ENCODE peak calls at places on chromosome 2, in eight cellular contexts. One of them, this sample, is unnamed.

GRCh38 chr2:181396575-181397062 is 60.6 kb upstream of the ITGA4 start:
- DNase-seq in activated T-cell treated with anti-CD3 and anti-CD28 coated beads for 1 hour: no peak
- DNase-seq in A549: no peak
- DNase-seq in BE2C: no peak
- DNase-seq in iris pigment epithelial cell: peak
- DNase-seq in tibial artery: no peak
- DNase-seq in NCI-H524 treated with DMSO at 0.1 percent for 48 hours: no peak
- DNase-seq in AG09309: peak
- DNase-seq in this sample: no peak

GRCh38 chr2:124025896-124026295 is 809 bp downstream of the CNTNAP5 start:
- DNase-seq in activated T-cell treated with anti-CD3 and anti-CD28 coated beads for 1 hour: no peak
- DNase-seq in A549: no peak
- DNase-seq in BE2C: no peak
- DNase-seq in iris pigment epithelial cell: no peak
- DNase-seq in tibial artery: no peak
- DNase-seq in NCI-H524 treated with DMSO at 0.1 percent for 48 hours: no peak
- DNase-seq in AG09309: no peak
- DNase-seq in this sample: peak

GRCh38 chr2:215528555-215528954 is 92.7 kb upstream of the FN1 start:
- DNase-seq in activated T-cell treated with anti-CD3 and anti-CD28 coated beads for 1 hour: no peak
- DNase-seq in A549: no peak
- DNase-seq in BE2C: no peak
- DNase-seq in iris pigment epithelial cell: peak
- DNase-seq in tibial artery: no peak
- DNase-seq in NCI-H524 treated with DMSO at 0.1 percent for 48 hours: no peak
- DNase-seq in AG09309: peak
- DNase-seq in this sample: no peak

GRCh38 chr2:55954306-55955035 is 30.9 kb upstream of the EFEMP1 start:
- DNase-seq in activated T-cell treated with anti-CD3 and anti-CD28 coated beads for 1 hour: no peak
- DNase-seq in A549: no peak
- DNase-seq in BE2C: no peak
- DNase-seq in iris pigment epithelial cell: peak
- DNase-seq in tibial artery: no peak
- DNase-seq in NCI-H524 treated with DMSO at 0.1 percent for 48 hours: no peak
- DNase-seq in AG09309: peak
- DNase-seq in this sample: no peak

GRCh38 chr2:103469800-103470199 is 708.0 kb downstream of the TMEM182 start:
- DNase-seq in activated T-cell treated with anti-CD3 and anti-CD28 coated beads for 1 hour: no peak
- DNase-seq in A549: no peak
- DNase-seq in BE2C: no peak
- DNase-seq in iris pigment epithelial cell: no peak
- DNase-seq in tibial artery: no peak
- DNase-seq in NCI-H524 treated with DMSO at 0.1 percent for 48 hours: no peak
- DNase-seq in AG09309: no peak
- DNase-seq in this sample: no peak

GRCh38 chr2:150486539-150487484 is 655 bp downstream of the RND3 start:
- DNase-seq in activated T-cell treated with anti-CD3 and anti-CD28 coated beads for 1 hour: no peak
- DNase-seq in A549: no peak
- DNase-seq in BE2C: peak
- DNase-seq in iris pigment epithelial cell: peak
- DNase-seq in tibial artery: peak
- DNase-seq in NCI-H524 treated with DMSO at 0.1 percent for 48 hours: no peak
- DNase-seq in AG09309: no peak
- DNase-seq in this sample: no peak

GRCh38 chr2:16130541-16130880 is 190.2 kb downstream of the MYCN start:
- DNase-seq in activated T-cell treated with anti-CD3 and anti-CD28 coated beads for 1 hour: no peak
- DNase-seq in A549: no peak
- DNase-seq in BE2C: no peak
- DNase-seq in iris pigment epithelial cell: no peak
- DNase-seq in tibial artery: no peak
- DNase-seq in NCI-H524 treated with DMSO at 0.1 percent for 48 hours: no peak
- DNase-seq in AG09309: no peak
- DNase-seq in this sample: no peak

GRCh38 chr2:191451116-191451515 is 205.9 kb downstream of the MYO1B start:
- DNase-seq in activated T-cell treated with anti-CD3 and anti-CD28 coated beads for 1 hour: no peak
- DNase-seq in A549: no peak
- DNase-seq in BE2C: no peak
- DNase-seq in iris pigment epithelial cell: no peak
- DNase-seq in tibial artery: no peak
- DNase-seq in NCI-H524 treated with DMSO at 0.1 percent for 48 hours: no peak
- DNase-seq in AG09309: no peak
- DNase-seq in this sample: no peak

GRCh38 chr2:231680992-231681852 is 27.1 kb upstream of the PTMA start:
- DNase-seq in activated T-cell treated with anti-CD3 and anti-CD28 coated beads for 1 hour: no peak
- DNase-seq in A549: peak
- DNase-seq in BE2C: peak
- DNase-seq in iris pigment epithelial cell: peak
- DNase-seq in tibial artery: peak
- DNase-seq in NCI-H524 treated with DMSO at 0.1 percent for 48 hours: no peak
- DNase-seq in AG09309: no peak
- DNase-seq in this sample: peak

GRCh38 chr2:217802876-217803638 is 199.7 kb downstream of the TNS1 start:
- DNase-seq in activated T-cell treated with anti-CD3 and anti-CD28 coated beads for 1 hour: no peak
- DNase-seq in A549: no peak
- DNase-seq in BE2C: no peak
- DNase-seq in iris pigment epithelial cell: no peak
- DNase-seq in tibial artery: peak
- DNase-seq in NCI-H524 treated with DMSO at 0.1 percent for 48 hours: no peak
- DNase-seq in AG09309: no peak
- DNase-seq in this sample: no peak

GRCh38 chr2:225009768-225010167 is 32.5 kb downstream of the DOCK10 start:
- DNase-seq in activated T-cell treated with anti-CD3 and anti-CD28 coated beads for 1 hour: no peak
- DNase-seq in A549: peak
- DNase-seq in BE2C: no peak
- DNase-seq in iris pigment epithelial cell: no peak
- DNase-seq in tibial artery: no peak
- DNase-seq in NCI-H524 treated with DMSO at 0.1 percent for 48 hours: no peak
- DNase-seq in AG09309: no peak
- DNase-seq in this sample: no peak

GRCh38 chr2:230418341-230419016 is 2.5 kb downstream of the SP100 start:
- DNase-seq in activated T-cell treated with anti-CD3 and anti-CD28 coated beads for 1 hour: no peak
- DNase-seq in A549: no peak
- DNase-seq in BE2C: no peak
- DNase-seq in iris pigment epithelial cell: peak
- DNase-seq in tibial artery: no peak
- DNase-seq in NCI-H524 treated with DMSO at 0.1 percent for 48 hours: no peak
- DNase-seq in AG09309: peak
- DNase-seq in this sample: no peak

GRCh38 chr2:205438241-205438640 is 244.1 kb upstream of the NRP2 start:
- DNase-seq in activated T-cell treated with anti-CD3 and anti-CD28 coated beads for 1 hour: no peak
- DNase-seq in A549: no peak
- DNase-seq in BE2C: no peak
- DNase-seq in iris pigment epithelial cell: peak
- DNase-seq in tibial artery: no peak
- DNase-seq in NCI-H524 treated with DMSO at 0.1 percent for 48 hours: no peak
- DNase-seq in AG09309: no peak
- DNase-seq in this sample: no peak

GRCh38 chr2:218059289-218059688 is 9.8 kb upstream of the RUFY4 start:
- DNase-seq in activated T-cell treated with anti-CD3 and anti-CD28 coated beads for 1 hour: no peak
- DNase-seq in A549: no peak
- DNase-seq in BE2C: no peak
- DNase-seq in iris pigment epithelial cell: no peak
- DNase-seq in tibial artery: no peak
- DNase-seq in NCI-H524 treated with DMSO at 0.1 percent for 48 hours: no peak
- DNase-seq in AG09309: no peak
- DNase-seq in this sample: no peak

GRCh38 chr2:795245-796041 is 118.2 kb upstream of the TMEM18 start:
- DNase-seq in activated T-cell treated with anti-CD3 and anti-CD28 coated beads for 1 hour: no peak
- DNase-seq in A549: no peak
- DNase-seq in BE2C: no peak
- DNase-seq in iris pigment epithelial cell: no peak
- DNase-seq in tibial artery: no peak
- DNase-seq in NCI-H524 treated with DMSO at 0.1 percent for 48 hours: no peak
- DNase-seq in AG09309: no peak
- DNase-seq in this sample: peak

GRCh38 chr2:240478346-240479110 is 43.1 kb downstream of the GPC1 start:
- DNase-seq in activated T-cell treated with anti-CD3 and anti-CD28 coated beads for 1 hour: no peak
- DNase-seq in A549: no peak
- DNase-seq in BE2C: no peak
- DNase-seq in iris pigment epithelial cell: no peak
- DNase-seq in tibial artery: no peak
- DNase-seq in NCI-H524 treated with DMSO at 0.1 percent for 48 hours: no peak
- DNase-seq in AG09309: no peak
- DNase-seq in this sample: no peak

GRCh38 chr2:38925982-38926381 is 36.3 kb downstream of the ARHGEF33 start:
- DNase-seq in activated T-cell treated with anti-CD3 and anti-CD28 coated beads for 1 hour: no peak
- DNase-seq in A549: no peak
- DNase-seq in BE2C: no peak
- DNase-seq in iris pigment epithelial cell: no peak
- DNase-seq in tibial artery: no peak
- DNase-seq in NCI-H524 treated with DMSO at 0.1 percent for 48 hours: no peak
- DNase-seq in AG09309: no peak
- DNase-seq in this sample: no peak

GRCh38 chr2:133342283-133342895 is 225.9 kb downstream of the NCKAP5 start:
- DNase-seq in activated T-cell treated with anti-CD3 and anti-CD28 coated beads for 1 hour: no peak
- DNase-seq in A549: no peak
- DNase-seq in BE2C: no peak
- DNase-seq in iris pigment epithelial cell: no peak
- DNase-seq in tibial artery: no peak
- DNase-seq in NCI-H524 treated with DMSO at 0.1 percent for 48 hours: peak
- DNase-seq in AG09309: no peak
- DNase-seq in this sample: no peak

GRCh38 chr2:172102858-172103359 is at the start of gene DLX2:
- DNase-seq in activated T-cell treated with anti-CD3 and anti-CD28 coated beads for 1 hour: peak
- DNase-seq in A549: peak
- DNase-seq in BE2C: peak
- DNase-seq in iris pigment epithelial cell: peak
- DNase-seq in tibial artery: peak
- DNase-seq in NCI-H524 treated with DMSO at 0.1 percent for 48 hours: peak
- DNase-seq in AG09309: no peak
- DNase-seq in this sample: peak

GRCh38 chr2:128506127-128506526 is 187.5 kb upstream of the HS6ST1 start:
- DNase-seq in activated T-cell treated with anti-CD3 and anti-CD28 coated beads for 1 hour: no peak
- DNase-seq in A549: no peak
- DNase-seq in BE2C: no peak
- DNase-seq in iris pigment epithelial cell: no peak
- DNase-seq in tibial artery: peak
- DNase-seq in NCI-H524 treated with DMSO at 0.1 percent for 48 hours: no peak
- DNase-seq in AG09309: no peak
- DNase-seq in this sample: no peak

GRCh38 chr2:45595724-45596435 is 15.2 kb downstream of the SRBD1 start:
- DNase-seq in activated T-cell treated with anti-CD3 and anti-CD28 coated beads for 1 hour: no peak
- DNase-seq in A549: no peak
- DNase-seq in BE2C: no peak
- DNase-seq in iris pigment epithelial cell: peak
- DNase-seq in tibial artery: peak
- DNase-seq in NCI-H524 treated with DMSO at 0.1 percent for 48 hours: no peak
- DNase-seq in AG09309: peak
- DNase-seq in this sample: no peak

GRCh38 chr2:240991378-240992263 is 6.8 kb upstream of the SNED1 start:
- DNase-seq in activated T-cell treated with anti-CD3 and anti-CD28 coated beads for 1 hour: no peak
- DNase-seq in A549: peak
- DNase-seq in BE2C: peak
- DNase-seq in iris pigment epithelial cell: peak
- DNase-seq in tibial artery: peak
- DNase-seq in NCI-H524 treated with DMSO at 0.1 percent for 48 hours: no peak
- DNase-seq in AG09309: peak
- DNase-seq in this sample: no peak

GRCh38 chr2:59025157-59025757 is 784.1 kb upstream of the FANCL start:
- DNase-seq in activated T-cell treated with anti-CD3 and anti-CD28 coated beads for 1 hour: peak
- DNase-seq in A549: no peak
- DNase-seq in BE2C: peak
- DNase-seq in iris pigment epithelial cell: peak
- DNase-seq in tibial artery: no peak
- DNase-seq in NCI-H524 treated with DMSO at 0.1 percent for 48 hours: no peak
- DNase-seq in AG09309: no peak
- DNase-seq in this sample: no peak

GRCh38 chr2:134491796-134492441 is 226.9 kb downstream of the TMEM163 start:
- DNase-seq in activated T-cell treated with anti-CD3 and anti-CD28 coated beads for 1 hour: no peak
- DNase-seq in A549: peak
- DNase-seq in BE2C: no peak
- DNase-seq in iris pigment epithelial cell: no peak
- DNase-seq in tibial artery: no peak
- DNase-seq in NCI-H524 treated with DMSO at 0.1 percent for 48 hours: peak
- DNase-seq in AG09309: no peak
- DNase-seq in this sample: no peak

GRCh38 chr2:28160986-28161425 is 231.7 kb upstream of the FOSL2 start:
- DNase-seq in activated T-cell treated with anti-CD3 and anti-CD28 coated beads for 1 hour: no peak
- DNase-seq in A549: peak
- DNase-seq in BE2C: no peak
- DNase-seq in iris pigment epithelial cell: peak
- DNase-seq in tibial artery: no peak
- DNase-seq in NCI-H524 treated with DMSO at 0.1 percent for 48 hours: no peak
- DNase-seq in AG09309: peak
- DNase-seq in this sample: no peak

GRCh38 chr2:118584380-118584779 is 263.1 kb downstream of the EN1 start:
- DNase-seq in activated T-cell treated with anti-CD3 and anti-CD28 coated beads for 1 hour: no peak
- DNase-seq in A549: no peak
- DNase-seq in BE2C: no peak
- DNase-seq in iris pigment epithelial cell: no peak
- DNase-seq in tibial artery: no peak
- DNase-seq in NCI-H524 treated with DMSO at 0.1 percent for 48 hours: no peak
- DNase-seq in AG09309: no peak
- DNase-seq in this sample: no peak

GRCh38 chr2:234603619-234604018 is 106.7 kb upstream of the ARL4C start:
- DNase-seq in activated T-cell treated with anti-CD3 and anti-CD28 coated beads for 1 hour: no peak
- DNase-seq in A549: no peak
- DNase-seq in BE2C: no peak
- DNase-seq in iris pigment epithelial cell: no peak
- DNase-seq in tibial artery: no peak
- DNase-seq in NCI-H524 treated with DMSO at 0.1 percent for 48 hours: no peak
- DNase-seq in AG09309: no peak
- DNase-seq in this sample: no peak

GRCh38 chr2:133200684-133201421 is 367.4 kb downstream of the NCKAP5 start:
- DNase-seq in activated T-cell treated with anti-CD3 and anti-CD28 coated beads for 1 hour: no peak
- DNase-seq in A549: peak
- DNase-seq in BE2C: no peak
- DNase-seq in iris pigment epithelial cell: peak
- DNase-seq in tibial artery: no peak
- DNase-seq in NCI-H524 treated with DMSO at 0.1 percent for 48 hours: no peak
- DNase-seq in AG09309: peak
- DNase-seq in this sample: no peak

GRCh38 chr2:224608104-224608503 is 22.9 kb upstream of the CUL3 start:
- DNase-seq in activated T-cell treated with anti-CD3 and anti-CD28 coated beads for 1 hour: no peak
- DNase-seq in A549: no peak
- DNase-seq in BE2C: no peak
- DNase-seq in iris pigment epithelial cell: no peak
- DNase-seq in tibial artery: no peak
- DNase-seq in NCI-H524 treated with DMSO at 0.1 percent for 48 hours: no peak
- DNase-seq in AG09309: no peak
- DNase-seq in this sample: no peak

GRCh38 chr2:172739651-172740050 is 4.0 kb downstream of the RAPGEF4 start:
- DNase-seq in activated T-cell treated with anti-CD3 and anti-CD28 coated beads for 1 hour: no peak
- DNase-seq in A549: no peak
- DNase-seq in BE2C: no peak
- DNase-seq in iris pigment epithelial cell: no peak
- DNase-seq in tibial artery: no peak
- DNase-seq in NCI-H524 treated with DMSO at 0.1 percent for 48 hours: no peak
- DNase-seq in AG09309: no peak
- DNase-seq in this sample: no peak

GRCh38 chr2:7010376-7010775 is 93.2 kb downstream of the RNF144A start:
- DNase-seq in activated T-cell treated with anti-CD3 and anti-CD28 coated beads for 1 hour: no peak
- DNase-seq in A549: no peak
- DNase-seq in BE2C: no peak
- DNase-seq in iris pigment epithelial cell: peak
- DNase-seq in tibial artery: no peak
- DNase-seq in NCI-H524 treated with DMSO at 0.1 percent for 48 hours: no peak
- DNase-seq in AG09309: peak
- DNase-seq in this sample: no peak

GRCh38 chr2:16198166-16198912 is 258.0 kb downstream of the MYCN start:
- DNase-seq in activated T-cell treated with anti-CD3 and anti-CD28 coated beads for 1 hour: no peak
- DNase-seq in A549: no peak
- DNase-seq in BE2C: peak
- DNase-seq in iris pigment epithelial cell: no peak
- DNase-seq in tibial artery: no peak
- DNase-seq in NCI-H524 treated with DMSO at 0.1 percent for 48 hours: no peak
- DNase-seq in AG09309: no peak
- DNase-seq in this sample: no peak

GRCh38 chr2:221571108-221571390 is 1.1 kb downstream of the EPHA4 start:
- DNase-seq in activated T-cell treated with anti-CD3 and anti-CD28 coated beads for 1 hour: peak
- DNase-seq in A549: no peak
- DNase-seq in BE2C: no peak
- DNase-seq in iris pigment epithelial cell: peak
- DNase-seq in tibial artery: no peak
- DNase-seq in NCI-H524 treated with DMSO at 0.1 percent for 48 hours: no peak
- DNase-seq in AG09309: no peak
- DNase-seq in this sample: no peak

GRCh38 chr2:209681201-209681735 is 90.4 kb upstream of the UNC80 start:
- DNase-seq in activated T-cell treated with anti-CD3 and anti-CD28 coated beads for 1 hour: no peak
- DNase-seq in A549: no peak
- DNase-seq in BE2C: no peak
- DNase-seq in iris pigment epithelial cell: no peak
- DNase-seq in tibial artery: no peak
- DNase-seq in NCI-H524 treated with DMSO at 0.1 percent for 48 hours: no peak
- DNase-seq in AG09309: no peak
- DNase-seq in this sample: no peak